ENCODE peak calls at places on chromosomes 16 and 17, in four cellular contexts. X, E, V and S are unnamed samples.

GRCh38 chr16:88634141-88634993 is 4.0 kb upstream of the IL17C start:
- DNase-seq in X (peak; percentile 50), E (no peak), V (peak; percentile 23), S (peak; percentile 98)

GRCh38 chr16:46789075-46789474 is 40.9 kb upstream of the MYLK3 start:
- DNase-seq in X (no peak), E (no peak), V (no peak), S (no peak)

GRCh38 chr16:53945996-53946395 is 242.0 kb downstream of the FTO start:
- DNase-seq in X (peak; percentile 71), E (peak; percentile 55), V (peak; percentile 64), S (no peak)

GRCh38 chr16:67661101-67661661 is 421 bp downstream of the PARD6A start:
- DNase-seq in X (peak; percentile 34), E (peak; percentile 45), V (peak; percentile 52), S (peak; percentile 94)

GRCh38 chr16:50381679-50382440 is 13.1 kb upstream of the BRD7 start:
- DNase-seq in X (no peak), E (no peak), V (no peak), S (no peak)

GRCh38 chr17:80732268-80732667 is 187.6 kb downstream of the RPTOR start:
- DNase-seq in X (peak; percentile 62), E (no peak), V (peak; percentile 74), S (peak; percentile 89)

GRCh38 chr17:10738516-10739258 is 8.9 kb upstream of the TMEM220 start:
- DNase-seq in X (peak; percentile 8), E (no peak), V (no peak), S (no peak)

GRCh38 chr16:88975511-88976061 is 1.4 kb downstream of the CBFA2T3 start:
- DNase-seq in X (no peak), E (no peak), V (no peak), S (no peak)

GRCh38 chr17:38869647-38870258 is at the start of gene LASP1:
- DNase-seq in X (peak; percentile 86), E (peak; percentile 83), V (peak; percentile 87), S (peak; percentile 97)

GRCh38 chr17:38868968-38869646 is 751 bp upstream of the LASP1 start:
- DNase-seq in X (peak; percentile 91), E (peak; percentile 87), V (peak; percentile 88), S (peak; percentile 95)

GRCh38 chr17:38870259-38871165 is 654 bp downstream of the LASP1 start:
- DNase-seq in X (peak; percentile 54), E (peak; percentile 19), V (peak; percentile 42), S (peak; percentile 92)

GRCh38 chr17:38867179-38867994 is 2.5 kb upstream of the LASP1 start:
- DNase-seq in X (peak; percentile 79), E (peak; percentile 64), V (peak; percentile 68), S (peak; percentile 85)

GRCh38 chr17:38868095-38868967 is 1.5 kb upstream of the LASP1 start:
- DNase-seq in X (peak; percentile 72), E (no peak), V (peak; percentile 55), S (peak; percentile 91)
- H3K27ac ChIP-seq in X (peak overlapping the region; percentile 62), E (no peak overlapping the region), V (peak overlapping the region; percentile 90), S (peak overlapping the region; percentile 82)

GRCh38 chr17:2723505-2723996 is 12.0 kb upstream of the CLUH start:
- DNase-seq in X (no peak), E (peak; percentile 32), V (no peak), S (peak; percentile 93)

GRCh38 chr17:2722611-2723010 is 11.0 kb upstream of the CLUH start:
- DNase-seq in X (no peak), E (no peak), V (no peak), S (peak; percentile 80)

GRCh38 chr17:2723997-2724782 is 12.6 kb upstream of the CLUH start:
- DNase-seq in X (no peak), E (peak; percentile 46), V (no peak), S (peak; percentile 79)

GRCh38 chr17:2721603-2722002 is 10.0 kb upstream of the CLUH start:
- DNase-seq in X (no peak), E (no peak), V (no peak), S (peak; percentile 86)

DNA sequence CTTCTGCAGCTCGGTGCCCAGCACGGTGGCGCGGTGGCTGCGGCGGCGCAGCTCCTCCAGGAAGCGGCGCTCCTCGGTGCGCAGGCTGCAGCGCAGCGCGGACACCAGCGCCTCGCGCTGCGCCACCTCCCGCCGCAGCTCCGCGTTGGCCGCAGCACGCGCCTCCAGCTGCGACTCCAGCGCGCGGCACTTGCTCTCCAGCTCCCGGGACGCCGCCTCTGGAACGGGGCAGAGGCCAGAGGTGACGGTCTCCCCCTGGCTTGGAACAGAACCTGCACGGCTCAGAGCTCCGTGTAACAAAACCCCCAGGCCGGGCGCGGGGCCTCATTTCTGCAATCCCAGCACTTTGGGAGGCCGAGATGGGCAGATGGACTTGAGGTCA is 13.2 kb upstream of the CLUH start:
- DNase-seq in X (peak; percentile 25), E (peak; percentile 22), V (peak; percentile 26), S (peak; percentile 92)
- H3K4me2 ChIP-seq in X (no peak overlapping the region), E (peak overlapping the region; percentile 22), V (peak overlapping the region; percentile 76), S (no peak overlapping the region)

GRCh38 chr17:2157081-2157480 is 102.2 kb downstream of the HIC1 start:
- DNase-seq in X (no peak), E (no peak), V (peak; percentile 66), S (peak; percentile 55)
- H3K36me3 ChIP-seq in X (peaks cover 2% of the 10 kb centered on the region), E (no peaks in the 10 kb centered on the region), V (peaks cover 17% of the 10 kb centered on the region), S (peaks cover 9% of the 10 kb centered on the region)

GRCh38 chr17:78358538-78359215 is 1.2 kb downstream of the SOCS3 start:
- DNase-seq in X (peak; percentile 56), E (no peak), V (peak; percentile 53), S (peak; percentile 61)
- H3K27ac ChIP-seq in X (peak overlapping the region; percentile 98), E (no peak overlapping the region), V (peak overlapping the region; percentile 97), S (peak overlapping the region; percentile 82)

DNA sequence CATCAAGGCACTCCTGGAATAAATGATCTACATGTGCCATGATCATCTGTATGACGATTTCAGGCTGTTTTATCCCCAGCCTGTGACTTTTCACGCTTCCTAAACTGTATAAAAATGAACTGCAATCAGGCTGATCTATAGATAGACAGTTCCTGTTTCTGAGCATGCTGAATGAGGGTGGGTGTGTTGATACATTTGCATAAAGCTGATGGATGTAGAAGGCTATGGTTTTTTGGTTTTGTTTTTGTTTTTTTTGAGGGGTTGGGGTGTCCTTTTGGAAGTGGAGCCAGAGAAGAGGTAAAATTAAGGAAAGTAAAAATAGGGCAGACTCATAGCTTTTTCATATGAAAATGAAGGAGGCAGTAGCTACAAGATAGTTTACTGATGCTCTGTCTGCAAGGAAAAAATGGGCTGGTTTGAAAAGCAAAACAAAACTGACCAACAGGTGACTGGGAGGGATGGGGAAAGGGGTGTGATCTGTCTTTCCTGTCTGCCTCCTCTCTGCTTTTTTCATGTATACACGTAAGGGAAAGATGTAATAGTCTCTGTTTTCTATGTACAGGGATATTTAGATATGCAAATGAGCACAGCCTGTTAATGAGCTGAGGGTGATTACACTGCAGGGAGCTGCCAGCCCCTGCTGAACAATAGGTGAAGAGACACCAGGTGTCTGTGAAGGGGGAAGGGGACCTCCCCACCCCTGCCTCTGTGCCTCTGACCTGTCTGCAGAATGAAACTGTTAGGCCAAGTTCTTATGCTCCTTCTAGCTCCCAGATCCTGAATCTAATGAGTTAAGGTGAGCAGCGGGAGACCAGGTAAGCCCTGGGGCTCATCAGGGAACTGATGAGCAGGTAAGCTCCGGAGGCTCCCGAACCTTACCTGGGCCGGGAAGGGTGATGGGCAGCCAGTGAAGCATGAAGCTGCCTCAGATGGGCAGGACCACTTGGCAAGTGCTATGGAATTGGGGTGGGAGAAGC is 46.6 kb upstream of the LYRM9 start:
- DNase-seq in X (no peak), E (no peak), V (no peak), S (no peak)
- H3K4me2 ChIP-seq in X (no peak overlapping the region), E (no peak overlapping the region), V (no peak overlapping the region), S (no peak overlapping the region)

GRCh38 chr17:2682304-2682938 is 29.1 kb downstream of the CLUH start:
- DNase-seq in X (peak; percentile 17), E (peak; percentile 8), V (peak; percentile 44), S (peak; percentile 75)
- H3K36me3 ChIP-seq in X (peaks cover 5% of the 10 kb centered on the region), E (peaks cover 5% of the 10 kb centered on the region), V (peaks cover 29% of the 10 kb centered on the region), S (peaks cover 57% of the 10 kb centered on the region)